ENCODE peak calls at places on chromosomes 12 and 14, in six cellular contexts. V is dorsolateral prefrontal cortex, C is thyroid gland, B is tibial artery, A is right atrium auricular region, O is pancreas. H is an unnamed sample.

GRCh38 chr14:56331815-56332214 is 213.6 kb downstream of the PELI2 start:
- DNase-seq in V (no peak), C (no peak), B (no peak), A (no peak), O (no peak), H (no peak)

GRCh38 chr14:95695051-95695450 is 8.8 kb downstream of the TCL1B start:
- DNase-seq in V (no peak), C (no peak), B (no peak), A (no peak), O (no peak), H (no peak)

GRCh38 chr12:28032811-28033537 is 60.4 kb upstream of the PTHLH start:
- DNase-seq in V (no peak), C (no peak), B (no peak), A (no peak), O (no peak), H (no peak)

GRCh38 chr12:17278946-17279345 is 673.0 kb upstream of the LMO3 start:
- DNase-seq in V (no peak), C (no peak), B (no peak), A (no peak), O (no peak), H (no peak)

GRCh38 chr14:60968099-60968498 is 12.8 kb downstream of the TRMT5 start:
- DNase-seq in V (no peak), C (no peak), B (no peak), A (no peak), O (no peak), H (no peak)

GRCh38 chr12:17680220-17680619 is 409.8 kb downstream of the RERGL start:
- DNase-seq in V (no peak), C (no peak), B (no peak), A (no peak), O (no peak), H (no peak)

GRCh38 chr14:34781242-34781641 is 66.8 kb upstream of the CFL2 start:
- DNase-seq in V (no peak), C (no peak), B (no peak), A (no peak), O (no peak), H (no peak)

GRCh38 chr12:54603173-54603814 is 14.8 kb upstream of the PPP1R1A start:
- DNase-seq in V (peak; percentile 51), C (peak; percentile 72), B (peak; percentile 53), A (peak; percentile 66), O (peak; percentile 61), H (peak; percentile 59)

GRCh38 chr12:120652671-120653435 is 12.4 kb downstream of the CABP1 start:
- DNase-seq in V (no peak), C (no peak), B (no peak), A (no peak), O (no peak), H (no peak)

GRCh38 chr12:67826946-67827719 is 162.1 kb upstream of the IFNG-AS1 start:
- DNase-seq in V (no peak), C (no peak), B (no peak), A (no peak), O (no peak), H (peak; percentile 60)

GRCh38 chr12:67457799-67458680 is 188.9 kb downstream of the CAND1 start:
- DNase-seq in V (no peak), C (no peak), B (peak; percentile 49), A (no peak), O (no peak), H (no peak)

GRCh38 chr12:114263031-114263825 is 142.7 kb downstream of the TBX5 start:
- DNase-seq in V (no peak), C (no peak), B (no peak), A (no peak), O (no peak), H (no peak)

GRCh38 chr12:55687746-55688145 is 20.0 kb downstream of the ITGA7 start:
- DNase-seq in V (no peak), C (no peak), B (no peak), A (no peak), O (no peak), H (no peak)

GRCh38 chr12:116594325-116595038 is 35.3 kb downstream of the MAP1LC3B2 start:
- DNase-seq in V (no peak), C (no peak), B (peak; percentile 49), A (no peak), O (no peak), H (no peak)

GRCh38 chr14:101977311-101978071 is 13.1 kb downstream of the DYNC1H1 start:
- DNase-seq in V (no peak), C (no peak), B (no peak), A (no peak), O (no peak), H (no peak)

GRCh38 chr12:132167610-132168310 is 23.5 kb downstream of the NOC4L start:
- DNase-seq in V (no peak), C (no peak), B (no peak), A (no peak), O (no peak), H (no peak)

GRCh38 chr14:105249175-105250007 is 1.1 kb downstream of the BTBD6 start:
- DNase-seq in V (no peak), C (no peak), B (no peak), A (peak; percentile 66), O (no peak), H (peak; percentile 24)

GRCh38 chr12:14261096-14261495 is 104.4 kb upstream of the ATF7IP start:
- DNase-seq in V (no peak), C (peak; percentile 26), B (no peak), A (no peak), O (no peak), H (no peak)

GRCh38 chr12:14259481-14260010 is 105.9 kb upstream of the ATF7IP start:
- DNase-seq in V (no peak), C (no peak), B (no peak), A (no peak), O (no peak), H (no peak)

GRCh38 chr12:14261861-14262260 is 103.6 kb upstream of the ATF7IP start:
- DNase-seq in V (no peak), C (no peak), B (no peak), A (no peak), O (no peak), H (no peak)

GRCh38 chr12:14258468-14258947 is 107.0 kb upstream of the ATF7IP start:
- DNase-seq in V (no peak), C (peak; percentile 50), B (no peak), A (no peak), O (no peak), H (no peak)

GRCh38 chr12:14260011-14260993 is 105.2 kb upstream of the ATF7IP start:
- DNase-seq in V (peak; percentile 80), C (peak; percentile 98), B (peak; percentile 90), A (peak; percentile 97), O (peak; percentile 93), H (peak; percentile 67)
- H3K4me3 ChIP-seq in V (no peak overlapping the region), C (no peak overlapping the region), B (peak overlapping the region; percentile 32), A (no peak overlapping the region), O (peak overlapping the region; percentile 16), H (peak overlapping the region; percentile 29)

GRCh38 chr12:118101051-118101450 is 2.8 kb downstream of the VSIG10 start:
- DNase-seq in V (no peak), C (no peak), B (no peak), A (no peak), O (no peak), H (no peak)

GRCh38 chr12:118103231-118103600 is 595 bp downstream of the VSIG10 start:
- DNase-seq in V (no peak), C (no peak), B (no peak), A (no peak), O (peak; percentile 51), H (no peak)

GRCh38 chr12:118103601-118104382 is at the start of gene VSIG10:
- DNase-seq in V (peak; percentile 31), C (peak; percentile 88), B (peak; percentile 71), A (peak; percentile 61), O (peak; percentile 81), H (peak; percentile 91)

GRCh38 chr12:118102070-118102469 is 1.7 kb downstream of the VSIG10 start:
- DNase-seq in V (no peak), C (peak; percentile 11), B (no peak), A (no peak), O (no peak), H (peak; percentile 60)

GRCh38 chr12:118102609-118103008 is 1.2 kb downstream of the VSIG10 start:
- DNase-seq in V (no peak), C (no peak), B (no peak), A (no peak), O (no peak), H (peak; percentile 11)
- H3K4me3 ChIP-seq in V (peak overlapping the region; percentile 64), C (peak overlapping the region; percentile 98), B (peak overlapping the region; percentile 68), A (peak overlapping the region; percentile 60), O (peak overlapping the region; percentile 84), H (no peak overlapping the region)

GRCh38 chr12:52145228-52145940 is 46.4 kb downstream of the KRT80 start:
- DNase-seq in V (no peak), C (no peak), B (no peak), A (no peak), O (no peak), H (no peak)

GRCh38 chr12:52147367-52147972 is 44.3 kb downstream of the KRT80 start:
- DNase-seq in V (peak; percentile 20), C (peak; percentile 97), B (peak; percentile 93), A (peak; percentile 98), O (peak; percentile 81), H (peak; percentile 97)

GRCh38 chr12:52147983-52148540 is 43.8 kb downstream of the KRT80 start:
- DNase-seq in V (no peak), C (no peak), B (no peak), A (no peak), O (no peak), H (no peak)

GRCh38 chr12:52145941-52146821 is 45.6 kb downstream of the KRT80 start:
- DNase-seq in V (no peak), C (no peak), B (no peak), A (no peak), O (no peak), H (no peak)

GRCh38 chr12:52146822-52147366 is 44.9 kb downstream of the KRT80 start:
- DNase-seq in V (no peak), C (no peak), B (no peak), A (no peak), O (no peak), H (no peak)
- H3K4me3 ChIP-seq in V (no peak overlapping the region), C (no peak overlapping the region), B (no peak overlapping the region), A (no peak overlapping the region), O (no peak overlapping the region), H (no peak overlapping the region)

GRCh38 chr12:123441523-123442164 is 5.2 kb upstream of the RILPL2 start:
- DNase-seq in V (no peak), C (no peak), B (no peak), A (no peak), O (no peak), H (no peak)
- H3K4me3 ChIP-seq in V (no peak overlapping the region), C (no peak overlapping the region), B (no peak overlapping the region), A (no peak overlapping the region), O (no peak overlapping the region), H (no peak overlapping the region)

H was measured in small intestine.